ENCODE peak calls at places on chromosomes 11 and 22, in eight cellular contexts. One of them, this sample, is unnamed. For H3K4me1, the result is how much of the 10 kb centered on the place peaks cover.

GRCh38 chr11:77558380-77558779 is 31.4 kb upstream of the AQP11 start:
- DNase-seq in gastrocnemius medialis: no peak
- DNase-seq in Peyer's patch: no peak
- DNase-seq in transverse colon: no peak
- DNase-seq in A549: no peak
- DNase-seq in right lobe of liver: no peak
- DNase-seq in body of pancreas: no peak
- DNase-seq in stomach: no peak
- DNase-seq in this sample: no peak

GRCh38 chr22:23064381-23065068 is 5.8 kb upstream of the GNAZ start:
- DNase-seq in gastrocnemius medialis: no peak
- DNase-seq in Peyer's patch: no peak
- DNase-seq in transverse colon: no peak
- DNase-seq in A549: no peak
- DNase-seq in right lobe of liver: no peak
- DNase-seq in body of pancreas: no peak
- DNase-seq in stomach: no peak
- DNase-seq in this sample: no peak

GRCh38 chr22:30077279-30077678 is 3.0 kb upstream of the HORMAD2 start:
- DNase-seq in gastrocnemius medialis: no peak
- DNase-seq in Peyer's patch: no peak
- DNase-seq in transverse colon: no peak
- DNase-seq in A549: no peak
- DNase-seq in right lobe of liver: no peak
- DNase-seq in body of pancreas: no peak
- DNase-seq in stomach: no peak
- DNase-seq in this sample: no peak

GRCh38 chr11:70577258-70577603 is 178.9 kb downstream of the CTTN start:
- DNase-seq in gastrocnemius medialis: no peak
- DNase-seq in Peyer's patch: no peak
- DNase-seq in transverse colon: no peak
- DNase-seq in A549: no peak
- DNase-seq in right lobe of liver: no peak
- DNase-seq in body of pancreas: no peak
- DNase-seq in stomach: no peak
- DNase-seq in this sample: no peak

GRCh38 chr11:76700177-76701100 is 29.9 kb upstream of the LRRC32 start:
- DNase-seq in gastrocnemius medialis: peak
- DNase-seq in Peyer's patch: no peak
- DNase-seq in transverse colon: no peak
- DNase-seq in A549: peak
- DNase-seq in right lobe of liver: peak
- DNase-seq in body of pancreas: no peak
- DNase-seq in stomach: no peak
- DNase-seq in this sample: no peak

GRCh38 chr11:118785362-118785761 is 5.6 kb downstream of the DDX6 start:
- DNase-seq in gastrocnemius medialis: no peak
- DNase-seq in Peyer's patch: no peak
- DNase-seq in transverse colon: no peak
- DNase-seq in A549: no peak
- DNase-seq in right lobe of liver: no peak
- DNase-seq in body of pancreas: no peak
- DNase-seq in stomach: no peak
- DNase-seq in this sample: no peak

GRCh38 chr11:117745346-117745745 is 51.7 kb downstream of the DSCAML1 start:
- DNase-seq in gastrocnemius medialis: no peak
- DNase-seq in Peyer's patch: no peak
- DNase-seq in transverse colon: no peak
- DNase-seq in A549: no peak
- DNase-seq in right lobe of liver: no peak
- DNase-seq in body of pancreas: no peak
- DNase-seq in stomach: no peak
- DNase-seq in this sample: no peak

GRCh38 chr22:43212434-43212952 is 25.6 kb upstream of the TTLL12 start:
- DNase-seq in gastrocnemius medialis: no peak
- DNase-seq in Peyer's patch: no peak
- DNase-seq in transverse colon: no peak
- DNase-seq in A549: no peak
- DNase-seq in right lobe of liver: no peak
- DNase-seq in body of pancreas: no peak
- DNase-seq in stomach: no peak
- DNase-seq in this sample: no peak

GRCh38 chr22:46576556-46577351 is 39.3 kb upstream of the CELSR1 start:
- DNase-seq in gastrocnemius medialis: peak
- DNase-seq in Peyer's patch: peak
- DNase-seq in transverse colon: peak
- DNase-seq in A549: no peak
- DNase-seq in right lobe of liver: peak
- DNase-seq in body of pancreas: peak
- DNase-seq in stomach: peak
- DNase-seq in this sample: peak

DNA sequence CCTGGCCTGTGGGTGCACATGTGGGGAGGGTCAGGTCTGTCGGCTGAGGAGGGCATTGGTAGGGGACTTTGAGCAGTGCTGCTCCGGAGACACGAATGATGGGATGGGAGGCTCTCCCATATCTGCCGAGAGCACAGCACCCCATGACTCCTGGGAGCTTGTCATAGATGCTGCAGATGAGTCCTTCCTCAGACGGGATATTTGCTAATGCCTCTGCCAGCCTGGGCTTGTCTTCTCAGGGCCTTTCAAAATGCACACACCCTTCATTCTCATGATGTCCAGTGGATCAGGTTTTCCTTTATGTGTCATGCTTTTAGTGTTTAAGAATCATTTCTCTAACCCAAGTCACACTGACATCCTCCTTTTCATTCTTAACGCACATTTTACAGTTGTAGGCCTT is 8.1 kb upstream of the RNH1 start:
- DNase-seq in gastrocnemius medialis: no peak
- DNase-seq in Peyer's patch: no peak
- DNase-seq in transverse colon: no peak
- DNase-seq in A549: no peak
- DNase-seq in right lobe of liver: no peak
- DNase-seq in body of pancreas: no peak
- DNase-seq in stomach: no peak
- DNase-seq in this sample: no peak
- TF ChIP-seq POLR2A in gastrocnemius medialis: no peak
- TF ChIP-seq POLR2A in Peyer's patch: no peak
- TF ChIP-seq POLR2A in transverse colon: no peak
- TF ChIP-seq POLR2A in A549: no peak
- TF ChIP-seq POLR2A in right lobe of liver: no peak
- TF ChIP-seq POLR2A in body of pancreas: no peak
- TF ChIP-seq POLR2A in stomach: no peak
- TF ChIP-seq POLR2A in this sample: no peak

DNA sequence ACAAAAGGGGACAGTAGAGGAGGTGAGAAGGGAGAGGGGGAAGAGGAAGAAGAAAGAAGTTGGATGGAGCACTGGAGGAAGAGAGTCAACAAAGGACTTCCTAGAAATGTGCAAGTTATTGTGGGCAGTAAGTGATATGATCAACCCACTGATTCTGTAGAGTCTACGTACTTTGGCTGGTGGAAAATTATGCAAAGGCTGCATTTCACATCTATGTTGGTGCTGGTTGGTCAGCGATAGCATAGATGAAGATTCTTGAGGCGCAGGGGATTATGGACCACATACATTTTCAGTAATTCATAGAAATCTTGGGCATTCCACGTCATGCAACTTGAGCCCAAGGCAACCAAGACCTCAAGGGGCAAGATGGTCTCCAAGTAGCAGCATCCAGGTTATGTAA is 12.6 kb upstream of the BIRC3 start:
- DNase-seq in gastrocnemius medialis: no peak
- DNase-seq in Peyer's patch: no peak
- DNase-seq in transverse colon: no peak
- DNase-seq in A549: no peak
- DNase-seq in right lobe of liver: no peak
- DNase-seq in body of pancreas: no peak
- DNase-seq in stomach: no peak
- DNase-seq in this sample: no peak
- H3K4me1 ChIP-seq in gastrocnemius medialis: under half
- H3K4me1 ChIP-seq in Peyer's patch: under half
- H3K4me1 ChIP-seq in transverse colon: under half
- H3K4me1 ChIP-seq in A549: under half
- H3K4me1 ChIP-seq in right lobe of liver: under half
- H3K4me1 ChIP-seq in body of pancreas: under half
- H3K4me1 ChIP-seq in stomach: under half
- H3K4me1 ChIP-seq in this sample: under half

DNA sequence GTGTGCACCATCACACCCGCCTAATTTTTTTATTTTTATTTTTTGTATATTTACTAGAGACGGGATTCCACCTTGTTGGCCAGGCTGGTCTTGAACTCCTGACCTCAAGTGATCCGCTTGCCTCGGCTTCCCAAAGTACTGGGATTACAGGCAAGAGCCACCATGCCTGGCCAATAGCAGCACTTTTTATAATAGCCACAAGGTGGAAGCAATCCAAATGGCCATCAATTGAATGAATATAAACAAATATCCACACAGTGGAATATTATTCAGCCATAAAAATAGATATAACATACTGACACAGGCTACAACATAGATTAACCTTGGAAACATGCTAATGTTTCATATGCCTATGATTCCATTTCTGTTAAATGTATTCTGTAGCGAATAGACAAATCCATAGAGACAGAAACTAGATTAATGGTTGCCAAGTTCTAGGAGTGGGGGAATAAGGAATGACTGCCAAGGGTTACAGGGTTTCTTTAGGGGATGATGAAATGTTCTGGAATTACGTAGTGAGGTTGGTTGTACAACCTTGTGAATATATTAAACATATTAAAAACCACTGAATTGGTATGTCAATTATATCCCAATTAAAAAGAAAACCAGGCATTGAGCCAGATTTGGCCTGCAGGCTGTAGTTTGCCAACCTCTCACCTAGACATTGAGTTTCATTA is 4.8 kb downstream of the VPS51 start:
- DNase-seq in gastrocnemius medialis: no peak
- DNase-seq in Peyer's patch: no peak
- DNase-seq in transverse colon: no peak
- DNase-seq in A549: no peak
- DNase-seq in right lobe of liver: no peak
- DNase-seq in body of pancreas: no peak
- DNase-seq in stomach: no peak
- DNase-seq in this sample: no peak
- H3K27ac ChIP-seq in gastrocnemius medialis: peak
- H3K27ac ChIP-seq in Peyer's patch: no peak
- H3K27ac ChIP-seq in transverse colon: no peak
- H3K27ac ChIP-seq in A549: no peak
- H3K27ac ChIP-seq in right lobe of liver: peak
- H3K27ac ChIP-seq in body of pancreas: peak
- H3K27ac ChIP-seq in stomach: peak
- H3K27ac ChIP-seq in this sample: no peak

GRCh38 chr22:36936362-36937116 is 23.1 kb downstream of the CSF2RB start:
- DNase-seq in gastrocnemius medialis: no peak
- DNase-seq in Peyer's patch: no peak
- DNase-seq in transverse colon: no peak
- DNase-seq in A549: no peak
- DNase-seq in right lobe of liver: no peak
- DNase-seq in body of pancreas: no peak
- DNase-seq in stomach: no peak
- DNase-seq in this sample: no peak
- TF ChIP-seq POLR2A in gastrocnemius medialis: no peak
- TF ChIP-seq POLR2A in Peyer's patch: no peak
- TF ChIP-seq POLR2A in transverse colon: no peak
- TF ChIP-seq POLR2A in A549: no peak
- TF ChIP-seq POLR2A in right lobe of liver: no peak
- TF ChIP-seq POLR2A in body of pancreas: no peak
- TF ChIP-seq POLR2A in stomach: no peak
- TF ChIP-seq POLR2A in this sample: no peak

GRCh38 chr11:120218695-120219033 is 7.8 kb downstream of the OAF start:
- DNase-seq in gastrocnemius medialis: no peak
- DNase-seq in Peyer's patch: no peak
- DNase-seq in transverse colon: no peak
- DNase-seq in A549: no peak
- DNase-seq in right lobe of liver: no peak
- DNase-seq in body of pancreas: no peak
- DNase-seq in stomach: no peak
- DNase-seq in this sample: no peak

GRCh38 chr11:120217526-120217925 is 6.7 kb downstream of the OAF start:
- DNase-seq in gastrocnemius medialis: no peak
- DNase-seq in Peyer's patch: no peak
- DNase-seq in transverse colon: no peak
- DNase-seq in A549: no peak
- DNase-seq in right lobe of liver: no peak
- DNase-seq in body of pancreas: no peak
- DNase-seq in stomach: no peak
- DNase-seq in this sample: no peak

GRCh38 chr11:120219157-120219934 is 8.5 kb downstream of the OAF start:
- DNase-seq in gastrocnemius medialis: peak
- DNase-seq in Peyer's patch: no peak
- DNase-seq in transverse colon: no peak
- DNase-seq in A549: no peak
- DNase-seq in right lobe of liver: no peak
- DNase-seq in body of pancreas: no peak
- DNase-seq in stomach: no peak
- DNase-seq in this sample: no peak

GRCh38 chr11:120216426-120217102 is 5.7 kb downstream of the OAF start:
- DNase-seq in gastrocnemius medialis: no peak
- DNase-seq in Peyer's patch: no peak
- DNase-seq in transverse colon: no peak
- DNase-seq in A549: no peak
- DNase-seq in right lobe of liver: no peak
- DNase-seq in body of pancreas: no peak
- DNase-seq in stomach: no peak
- DNase-seq in this sample: no peak

GRCh38 chr11:120217941-120218694 is 7.3 kb downstream of the OAF start:
- DNase-seq in gastrocnemius medialis: no peak
- DNase-seq in Peyer's patch: no peak
- DNase-seq in transverse colon: no peak
- DNase-seq in A549: no peak
- DNase-seq in right lobe of liver: no peak
- DNase-seq in body of pancreas: no peak
- DNase-seq in stomach: peak
- DNase-seq in this sample: no peak
- H3K4me1 ChIP-seq in gastrocnemius medialis: under half
- H3K4me1 ChIP-seq in Peyer's patch: under half
- H3K4me1 ChIP-seq in transverse colon: half or more
- H3K4me1 ChIP-seq in A549: under half
- H3K4me1 ChIP-seq in right lobe of liver: half or more
- H3K4me1 ChIP-seq in body of pancreas: half or more
- H3K4me1 ChIP-seq in stomach: half or more
- H3K4me1 ChIP-seq in this sample: under half

DNA sequence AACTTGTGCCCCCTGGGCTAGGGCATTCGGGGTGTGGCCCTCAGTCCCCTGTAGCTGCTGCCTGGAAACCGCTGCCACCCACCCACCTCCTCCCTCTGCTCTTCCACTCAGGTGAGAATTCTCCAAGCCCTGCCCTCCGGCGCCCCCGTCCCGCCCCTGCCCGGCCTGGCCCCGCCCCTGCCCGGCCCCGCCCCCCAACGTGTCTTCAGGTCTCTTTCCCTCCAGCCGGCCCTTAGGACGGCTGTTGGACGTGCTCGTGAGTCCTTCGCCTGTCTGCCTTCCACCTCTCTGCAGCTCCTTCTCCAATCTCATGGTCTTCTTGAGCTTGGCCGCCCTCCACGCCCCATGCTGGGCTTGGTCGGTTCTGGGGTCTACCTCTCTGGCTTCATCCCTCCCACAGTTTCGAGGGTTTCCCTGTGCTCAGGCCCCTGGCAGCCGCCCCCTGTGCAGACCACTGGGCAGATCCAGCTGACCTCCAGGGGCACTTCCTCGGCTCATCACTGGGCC is 12.2 kb downstream of the MAPK8IP2 start:
- DNase-seq in gastrocnemius medialis: no peak
- DNase-seq in Peyer's patch: no peak
- DNase-seq in transverse colon: peak
- DNase-seq in A549: no peak
- DNase-seq in right lobe of liver: no peak
- DNase-seq in body of pancreas: no peak
- DNase-seq in stomach: no peak
- DNase-seq in this sample: no peak
- H3K27ac ChIP-seq in gastrocnemius medialis: no peak
- H3K27ac ChIP-seq in Peyer's patch: peak
- H3K27ac ChIP-seq in transverse colon: peak
- H3K27ac ChIP-seq in A549: no peak
- H3K27ac ChIP-seq in right lobe of liver: no peak
- H3K27ac ChIP-seq in body of pancreas: peak
- H3K27ac ChIP-seq in stomach: peak
- H3K27ac ChIP-seq in this sample: no peak

This sample was measured in thyroid gland.